ENCODE peak calls at places on chromosomes 7 and 10, in four cellular contexts. V is fibroblast of lung, N is HCT116, G is IMR-90. U is an unnamed sample.

GRCh38 chr7:140509789-140510188 is 30.5 kb upstream of the MKRN1 start:
- DNase-seq in V (no peak), N (no peak), G (no peak), U (no peak)

GRCh38 chr10:867807-868206 is 63.7 kb downstream of the LARP4B start:
- DNase-seq in V (no peak), N (no peak), G (peak), U (no peak)

GRCh38 chr7:66641526-66641871 is 12.8 kb downstream of the KCTD7 start:
- DNase-seq in V (no peak), N (no peak), G (no peak), U (no peak)

GRCh38 chr10:16999665-17000451 is 129.8 kb downstream of the CUBN start:
- DNase-seq in V (peak), N (no peak), G (peak), U (no peak)

GRCh38 chr7:506921-507622 is 12.6 kb downstream of the PDGFA start:
- DNase-seq in V (no peak), N (no peak), G (no peak), U (no peak)

GRCh38 chr7:3493499-3493898 is 192.4 kb downstream of the SDK1 start:
- DNase-seq in V (peak), N (no peak), G (peak), U (peak)

GRCh38 chr7:18458830-18459229 is 36.7 kb upstream of the HDAC9 start:
- DNase-seq in V (no peak), N (no peak), G (no peak), U (peak)

GRCh38 chr10:124291009-124291671 is 127.6 kb downstream of the OAT start:
- DNase-seq in V (no peak), N (no peak), G (no peak), U (no peak)

GRCh38 chr7:30657131-30657530 is 25.1 kb downstream of the CRHR2 start:
- DNase-seq in V (no peak), N (no peak), G (no peak), U (no peak)

GRCh38 chr7:10734595-10734994 is 239.1 kb upstream of the PHF14 start:
- DNase-seq in V (no peak), N (no peak), G (no peak), U (no peak)

GRCh38 chr10:86304436-86304835 is 62.2 kb downstream of the GRID1 start:
- DNase-seq in V (no peak), N (no peak), G (no peak), U (no peak)

GRCh38 chr10:30189254-30189583 is 129.8 kb upstream of the JCAD start:
- DNase-seq in V (no peak), N (no peak), G (no peak), U (no peak)

GRCh38 chr10:49012603-49013002 is 73.0 kb upstream of the LRRC18 start:
- DNase-seq in V (no peak), N (no peak), G (no peak), U (no peak)

GRCh38 chr7:816751-817671 is 15.3 kb upstream of the SUN1 start:
- DNase-seq in V (no peak), N (no peak), G (no peak), U (peak)

GRCh38 chr7:101507327-101507726 is 121.8 kb downstream of the MYL10 start:
- DNase-seq in V (no peak), N (no peak), G (no peak), U (no peak)

GRCh38 chr10:96470108-96470743 is 43.5 kb downstream of the TLL2 start:
- DNase-seq in V (peak), N (peak), G (peak), U (peak)

GRCh38 chr7:90769036-90769435 is 172.9 kb downstream of the CDK14 start:
- DNase-seq in V (no peak), N (no peak), G (peak), U (no peak)

GRCh38 chr7:93559624-93560491 is 14.7 kb downstream of the CALCR start:
- DNase-seq in V (no peak), N (no peak), G (no peak), U (no peak)

GRCh38 chr7:70506463-70506862 is 625.5 kb upstream of the GALNT17 start:
- DNase-seq in V (no peak), N (no peak), G (no peak), U (no peak)

GRCh38 chr10:98170249-98171117 is 36.0 kb downstream of the R3HCC1L start:
- DNase-seq in V (peak), N (peak), G (peak), U (peak)

GRCh38 chr7:77239471-77239870 is 39.9 kb upstream of the FGL2 start:
- DNase-seq in V (no peak), N (no peak), G (no peak), U (no peak)

GRCh38 chr7:116543664-116544063 is 18.8 kb downstream of the CAV1 start:
- DNase-seq in V (peak), N (no peak), G (peak), U (peak)

GRCh38 chr7:157138101-157138423 is 664 bp upstream of the UBE3C start:
- DNase-seq in V (no peak), N (no peak), G (no peak), U (no peak)

DNA sequence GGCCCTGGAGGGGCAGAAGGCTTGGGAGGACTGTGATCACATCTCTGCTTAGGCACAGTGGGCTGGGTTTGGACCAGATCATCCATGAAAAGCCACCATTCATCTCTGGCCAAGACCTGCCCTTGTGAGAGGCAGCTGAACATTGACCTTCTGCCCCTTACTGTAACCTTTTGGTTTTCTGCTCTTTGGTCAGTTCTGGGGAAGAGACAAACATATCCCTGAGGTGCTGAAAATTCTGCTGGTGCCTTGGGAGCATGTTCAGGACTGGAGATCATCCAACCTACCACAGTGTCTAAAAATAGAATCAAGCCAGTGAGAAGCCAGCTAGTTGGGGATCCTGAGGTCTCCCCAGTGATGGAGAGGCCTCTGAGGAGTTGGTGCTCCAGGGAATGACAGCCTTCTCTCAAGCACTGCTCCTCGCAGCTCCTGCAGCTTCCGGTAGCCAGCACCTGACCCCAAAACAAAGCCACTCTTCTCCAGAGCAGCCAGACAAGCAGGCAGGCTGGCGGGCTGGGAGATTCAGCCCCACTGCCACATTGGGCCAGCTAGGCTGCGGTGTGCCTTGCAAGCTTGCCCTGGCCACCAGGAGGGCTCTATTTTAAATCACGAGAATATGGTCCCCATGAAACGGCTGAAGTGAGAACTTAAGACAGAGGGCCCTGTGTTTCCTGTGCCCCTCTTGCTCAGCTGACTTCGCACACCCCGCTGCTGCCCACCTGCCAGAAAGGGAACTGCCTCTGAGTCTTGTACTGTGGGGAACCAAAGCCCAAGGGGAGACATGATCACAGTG is 37.8 kb upstream of the UBE2H start:
- DNase-seq in V (no peak), N (no peak), G (peak), U (no peak)
- H3K4me2 ChIP-seq in V (no peak), N (no peak), G (no peak), U (no peak)

DNA sequence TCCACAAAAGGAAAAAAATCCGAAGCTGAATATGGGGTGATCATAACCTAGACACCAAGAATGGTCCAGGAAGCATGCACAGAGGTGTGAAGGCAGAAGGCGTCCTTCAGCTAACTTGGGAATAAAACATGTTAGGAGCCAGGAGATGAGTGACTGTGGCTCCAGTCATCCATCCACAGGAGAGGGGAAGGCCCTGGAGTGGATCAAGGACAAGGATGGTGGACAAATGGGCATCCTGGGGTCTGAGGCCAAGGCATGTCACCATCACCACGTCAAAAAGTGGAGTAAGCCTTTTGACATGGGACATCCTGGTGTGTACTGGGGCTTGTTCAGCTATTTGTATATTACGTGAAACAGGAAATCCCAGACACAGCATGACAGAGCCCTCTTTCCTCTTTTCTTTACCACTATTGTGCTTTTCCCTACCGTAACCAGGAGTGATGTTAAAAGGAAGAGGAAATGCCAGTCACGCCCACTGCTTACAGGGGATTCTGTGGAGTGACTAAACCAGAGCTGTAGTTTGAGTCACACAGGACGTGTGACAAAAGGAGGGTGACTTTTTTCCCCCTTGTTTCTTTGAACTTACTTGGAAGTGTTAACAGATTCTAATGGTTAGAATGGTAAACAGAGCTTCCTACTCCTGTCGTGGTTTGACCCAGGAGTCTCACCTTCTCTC is 15.4 kb downstream of the ACSL5 start:
- DNase-seq in V (peak), N (peak), G (peak), U (peak)
- H2AFZ ChIP-seq in V (peak), N (no peak), G (peak), U (peak)

GRCh38 chr7:123690550-123690949 is 34.9 kb downstream of the LMOD2 start:
- DNase-seq in V (no peak), N (no peak), G (no peak), U (no peak)
- H3K4me2 ChIP-seq in V (no peak), N (no peak), G (no peak), U (no peak)

GRCh38 chr10:73995035-73995358 is 2.9 kb upstream of the VCL start:
- DNase-seq in V (no peak), N (no peak), G (no peak), U (no peak)
- H2AFZ ChIP-seq in V (no peak), N (peak), G (no peak), U (peak)

GRCh38 chr7:108488902-108489538 is 32.8 kb upstream of the NRCAM start:
- DNase-seq in V (no peak), N (no peak), G (no peak), U (no peak)

GRCh38 chr7:108484137-108484536 is 27.9 kb upstream of the NRCAM start:
- DNase-seq in V (no peak), N (no peak), G (no peak), U (no peak)

GRCh38 chr7:108486291-108486966 is 30.2 kb upstream of the NRCAM start:
- DNase-seq in V (peak), N (no peak), G (peak), U (no peak)
- H3K4me2 ChIP-seq in V (no peak), N (no peak), G (no peak), U (no peak)

DNA sequence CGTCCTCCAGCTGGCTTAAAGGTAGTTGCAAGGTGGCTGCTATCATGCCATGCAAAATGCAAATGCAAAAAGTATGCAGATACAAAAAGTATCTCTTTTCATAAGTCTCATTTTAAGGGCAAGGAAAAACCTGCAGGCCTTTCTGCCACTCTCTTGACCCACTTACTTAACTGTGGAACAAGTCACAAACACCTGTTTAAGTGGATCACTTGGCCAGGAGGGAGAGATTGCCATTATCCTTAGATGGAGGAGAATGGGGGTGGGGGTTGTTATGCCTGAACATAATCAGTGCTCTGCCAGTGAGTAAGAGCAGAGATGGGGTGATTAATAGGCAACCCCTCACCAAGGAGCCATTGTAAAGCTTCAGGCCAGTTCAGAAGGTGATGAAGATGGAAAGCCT is 25.1 kb upstream of the HERPUD2 start:
- DNase-seq in V (no peak), N (no peak), G (no peak), U (no peak)
- H2AFZ ChIP-seq in V (no peak), N (no peak), G (no peak), U (no peak)

U was measured in mammary epithelial cell.